ENCODE peak calls at places on chromosomes 4 and X, in six cellular contexts. S is activated effector memory CD4-positive, alpha-beta T cell treated with Interleukin-2 at 50 U/mL for 16 hours; L is astrocyte of the spinal cord; T is stimulated activated CD4-positive, alpha-beta T cell treated with anti-CD3 and anti-CD28 coated beads, Interleukin-4, amount 100 ng/mL, for 48 hours; H is omental fat pad; N is uterus. K is an unnamed sample.

GRCh38 chr4:42767669-42768068 is 110.8 kb upstream of the ATP8A1 start:
- DNase-seq in S (no peak), T (no peak), H (no peak), N (no peak), L (no peak), K (no peak)

GRCh38 chr4:188198980-188199792 is 59.9 kb downstream of the TRIML1 start:
- DNase-seq in S (no peak), N (no peak), T (no peak), L (no peak), H (no peak), K (no peak)

GRCh38 chr4:184815046-184815877 is 10.5 kb downstream of the ACSL1 start:
- DNase-seq in N (peak), H (no peak), S (no peak), L (peak), T (no peak), K (peak)

GRCh38 chr4:158810487-158811215 is 41.8 kb downstream of the FNIP2 start:
- DNase-seq in S (no peak), T (no peak), L (peak), N (peak), H (peak), K (no peak)

GRCh38 chrX:152343306-152343705 is 107.8 kb downstream of the GABRA3 start:
- DNase-seq in H (no peak), S (no peak), N (no peak), T (no peak), L (no peak), K (no peak)

GRCh38 chr4:3487861-3488260 is 24.8 kb downstream of the DOK7 start:
- DNase-seq in L (no peak), N (no peak), H (no peak), S (no peak), T (no peak), K (no peak)

GRCh38 chr4:46937493-46937892 is 28.4 kb upstream of the COX7B2 start:
- DNase-seq in H (no peak), T (no peak), S (no peak), L (no peak), N (no peak), K (no peak)

GRCh38 chr4:120995611-120996010 is 73.1 kb upstream of the PRDM5 start:
- DNase-seq in H (no peak), T (no peak), S (no peak), N (no peak), L (peak), K (no peak)

GRCh38 chr4:7156273-7157139 is 35.8 kb upstream of the SORCS2 start:
- DNase-seq in S (no peak), T (no peak), L (no peak), H (peak), N (peak), K (no peak)

GRCh38 chrX:131762802-131763234 is 218.9 kb downstream of the OR13H1 start:
- DNase-seq in H (no peak), S (no peak), L (peak), N (peak), T (no peak), K (no peak)

GRCh38 chrX:154419688-154420401 is 8.5 kb downstream of the TAFAZZIN start:
- DNase-seq in T (no peak), S (no peak), H (no peak), L (no peak), N (no peak), K (no peak)

GRCh38 chr4:44446191-44446590 is 2.4 kb downstream of the KCTD8 start:
- DNase-seq in L (no peak), N (no peak), T (no peak), H (no peak), S (no peak), K (no peak)

GRCh38 chr4:86657910-86658309 is 63.8 kb downstream of the PTPN13 start:
- DNase-seq in N (no peak), L (no peak), T (no peak), H (no peak), S (no peak), K (no peak)

K was measured in progenitor cell of endocrine pancreas.